ENCODE peak calls at places on chromosomes 12 and 14, in five cellular contexts. L, V, N, Z and Q are unnamed samples.

GRCh38 chr12:119713551-119714031 is 45.7 kb downstream of the PRKAB1 start:
- DNase-seq in L (no peak), V (no peak), N (no peak), Z (no peak), Q (no peak)

GRCh38 chr12:8563383-8563782 is 22.7 kb upstream of the CLEC4E start:
- DNase-seq in L (no peak), V (no peak), N (no peak), Z (no peak), Q (no peak)

GRCh38 chr14:80425686-80426085 is 214.4 kb upstream of the DIO2 start:
- DNase-seq in L (no peak), V (peak; percentile 90), N (no peak), Z (peak; percentile 88), Q (no peak)

GRCh38 chr12:104376650-104377506 is 73.3 kb downstream of the EID3 start:
- DNase-seq in L (no peak), V (peak; percentile 30), N (no peak), Z (no peak), Q (no peak)

GRCh38 chr12:3129301-3130052 is 52.3 kb downstream of the TSPAN9 start:
- DNase-seq in L (no peak), V (peak; percentile 71), N (no peak), Z (no peak), Q (no peak)

GRCh38 chr12:120670667-120671066 is 16.3 kb upstream of the MLEC start:
- DNase-seq in L (no peak), V (no peak), N (no peak), Z (no peak), Q (no peak)

GRCh38 chr14:26917086-26917485 is 319.3 kb upstream of the NOVA1 start:
- DNase-seq in L (no peak), V (peak; percentile 37), N (no peak), Z (no peak), Q (no peak)

GRCh38 chr12:53299101-53299453 is 418 bp upstream of the MYG1 start:
- DNase-seq in L (no peak), V (peak; percentile 95), N (no peak), Z (peak; percentile 87), Q (no peak)

GRCh38 chr12:66916189-66916588 is 237.3 kb upstream of the GRIP1 start:
- DNase-seq in L (no peak), V (no peak), N (no peak), Z (peak; percentile 73), Q (no peak)
- H2BK5ac ChIP-seq in L (no peak overlapping the region), V (no peak overlapping the region), N (no peak overlapping the region), Z (no peak overlapping the region), Q (no peak overlapping the region)

GRCh38 chr12:24901975-24902461 is 46.9 kb downstream of the BCAT1 start:
- DNase-seq in L (peak; percentile 69), V (no peak), N (peak; percentile 75), Z (no peak), Q (peak; percentile 77)
- H2BK120ac ChIP-seq in L (no peak overlapping the region), V (no peak overlapping the region), N (no peak overlapping the region), Z (peak overlapping the region; percentile 26), Q (no peak overlapping the region)

GRCh38 chr12:110995615-110996014 is 75.2 kb upstream of the MYL2 start:
- DNase-seq in L (no peak), V (no peak), N (no peak), Z (no peak), Q (no peak)

GRCh38 chr12:110995016-110995415 is 74.6 kb upstream of the MYL2 start:
- DNase-seq in L (no peak), V (no peak), N (no peak), Z (no peak), Q (no peak)

GRCh38 chr12:110998971-110999370 is 78.6 kb upstream of the MYL2 start:
- DNase-seq in L (no peak), V (no peak), N (no peak), Z (no peak), Q (no peak)

GRCh38 chr12:110996415-110996814 is 76.0 kb upstream of the MYL2 start:
- DNase-seq in L (no peak), V (no peak), N (no peak), Z (no peak), Q (no peak)

DNA sequence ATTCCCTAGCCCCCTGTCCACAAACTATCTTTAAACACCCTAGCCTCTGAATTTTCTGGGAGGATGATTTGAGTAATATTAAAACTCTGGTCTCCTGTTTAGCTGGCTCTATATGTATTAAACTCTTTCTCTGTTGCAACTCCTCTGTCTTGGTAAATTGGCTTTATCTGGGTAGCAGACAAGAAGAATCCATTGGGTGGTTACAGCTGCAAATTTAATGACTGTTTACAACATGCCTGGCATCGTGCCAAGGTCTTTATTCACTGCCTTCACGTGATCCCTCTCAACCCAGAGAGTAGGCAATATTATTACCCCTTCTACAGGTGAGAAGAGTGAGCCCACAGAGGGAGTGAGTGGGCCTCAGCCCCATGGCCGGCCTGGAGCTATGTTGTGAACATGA is 77.8 kb upstream of the MYL2 start:
- DNase-seq in L (no peak), V (no peak), N (no peak), Z (no peak), Q (no peak)
- H2BK12ac ChIP-seq in L (no peak overlapping the region), V (no peak overlapping the region), N (no peak overlapping the region), Z (no peak overlapping the region), Q (no peak overlapping the region)

GRCh38 chr14:22476882-22477281 is 112.1 kb downstream of the DAD1 start:
- DNase-seq in L (no peak), V (no peak), N (no peak), Z (no peak), Q (no peak)

GRCh38 chr14:22478670-22479069 is 110.4 kb downstream of the DAD1 start:
- DNase-seq in L (no peak), V (no peak), N (no peak), Z (no peak), Q (no peak)

GRCh38 chr14:22479132-22479531 is 109.9 kb downstream of the DAD1 start:
- DNase-seq in L (no peak), V (no peak), N (no peak), Z (no peak), Q (no peak)

GRCh38 chr14:22478247-22478646 is 110.8 kb downstream of the DAD1 start:
- DNase-seq in L (no peak), V (no peak), N (no peak), Z (no peak), Q (no peak)

GRCh38 chr14:22477569-22478194 is 111.3 kb downstream of the DAD1 start:
- DNase-seq in L (no peak), V (no peak), N (no peak), Z (no peak), Q (no peak)
- H2BK5ac ChIP-seq in L (no peak overlapping the region), V (no peak overlapping the region), N (no peak overlapping the region), Z (no peak overlapping the region), Q (no peak overlapping the region)